ENCODE peak calls at places on chromosomes 4 and X, in nine cellular contexts. E is IMR-90, S is SW480, T is heart right ventricle, O is tibial nerve, C is amniotic stem cell, B is nucleus accumbens, Q is NCI-H2171 treated with DMSO at 0.1 percent for 48 hours, M is fibroblast of mammary gland. A is an unnamed sample.

GRCh38 chrX:9586992-9587392 is 122.1 kb downstream of the TBL1X start:
- DNase-seq in E (no peak), S (no peak), T (peak), O (no peak), C (no peak), B (no peak), Q (no peak), M (no peak), A (no peak)

GRCh38 chr4:31324814-31325213 is 604.6 kb downstream of the PCDH7 start:
- DNase-seq in E (no peak), S (no peak), T (no peak), O (no peak), C (no peak), B (no peak), Q (no peak), M (no peak), A (no peak)

GRCh38 chr4:115159141-115159540 is 45.7 kb upstream of the NDST4 start:
- DNase-seq in E (no peak), S (no peak), T (no peak), O (no peak), C (peak), B (no peak), Q (no peak), M (peak), A (no peak)

GRCh38 chrX:99752776-99753175 is 657.3 kb downstream of the PCDH19 start:
- DNase-seq in E (no peak), S (no peak), T (no peak), O (no peak), C (no peak), B (no peak), Q (no peak), M (no peak), A (no peak)

GRCh38 chr4:56783986-56784385 is 37.5 kb downstream of the SPINK2 start:
- DNase-seq in E (no peak), S (no peak), T (no peak), O (no peak), C (no peak), B (no peak), Q (no peak), M (peak), A (no peak)

GRCh38 chrX:17009856-17010650 is 63.6 kb downstream of the REPS2 start:
- DNase-seq in E (no peak), S (no peak), T (no peak), O (no peak), C (no peak), B (no peak), Q (peak), M (no peak), A (no peak)

GRCh38 chr4:1948892-1949436 is 59.8 kb downstream of the NELFA start:
- DNase-seq in E (no peak), S (no peak), T (no peak), O (no peak), C (no peak), B (no peak), Q (no peak), M (no peak), A (no peak)

GRCh38 chrX:6053126-6053625 is 175.5 kb downstream of the NLGN4X start:
- DNase-seq in E (no peak), S (no peak), T (no peak), O (no peak), C (no peak), B (no peak), Q (peak), M (no peak), A (no peak)

GRCh38 chrX:133698298-133698697 is 283.0 kb upstream of the GPC4 start:
- DNase-seq in E (peak), S (peak), T (no peak), O (no peak), C (peak), B (no peak), Q (no peak), M (peak), A (no peak)

GRCh38 chr4:118086334-118086733 is 52.0 kb downstream of the NDST3 start:
- DNase-seq in E (peak), S (peak), T (no peak), O (no peak), C (no peak), B (peak), Q (no peak), M (peak), A (no peak)

GRCh38 chrX:149267878-149268813 is 237.0 kb downstream of the IDS start:
- DNase-seq in E (no peak), S (no peak), T (no peak), O (no peak), C (no peak), B (no peak), Q (no peak), M (peak), A (no peak)

GRCh38 chr4:95141376-95141775 is 383.6 kb downstream of the BMPR1B start:
- DNase-seq in E (no peak), S (no peak), T (no peak), O (no peak), C (no peak), B (no peak), Q (no peak), M (peak), A (no peak)

GRCh38 chr4:175614880-175615279 is 197.2 kb downstream of the GPM6A start:
- DNase-seq in E (no peak), S (no peak), T (no peak), O (no peak), C (no peak), B (no peak), Q (no peak), M (no peak), A (no peak)

GRCh38 chr4:101948951-101949350 is 158.4 kb downstream of the BANK1 start:
- DNase-seq in E (peak), S (no peak), T (no peak), O (no peak), C (no peak), B (no peak), Q (no peak), M (no peak), A (no peak)

GRCh38 chr4:37858112-37858511 is 31.6 kb downstream of the PGM2 start:
- DNase-seq in E (no peak), S (no peak), T (no peak), O (no peak), C (no peak), B (no peak), Q (no peak), M (no peak), A (no peak)

GRCh38 chr4:186823989-186824388 is 100.3 kb upstream of the FAT1 start:
- DNase-seq in E (peak), S (no peak), T (no peak), O (no peak), C (no peak), B (no peak), Q (no peak), M (no peak), A (no peak)

GRCh38 chrX:72713130-72713529 is 976 bp downstream of the PHKA1 start:
- DNase-seq in E (no peak), S (peak), T (no peak), O (no peak), C (no peak), B (no peak), Q (no peak), M (peak), A (no peak)

GRCh38 chrX:38282044-38282443 is 45.3 kb downstream of the RPGR start:
- DNase-seq in E (no peak), S (no peak), T (peak), O (no peak), C (no peak), B (no peak), Q (no peak), M (peak), A (no peak)

GRCh38 chrX:151776936-151777335 is 42.4 kb downstream of the CNGA2 start:
- DNase-seq in E (no peak), S (no peak), T (no peak), O (no peak), C (no peak), B (no peak), Q (no peak), M (no peak), A (no peak)

GRCh38 chrX:145213504-145213903 is 33.8 kb upstream of the SPANXN1 start:
- DNase-seq in E (no peak), S (peak), T (no peak), O (no peak), C (no peak), B (no peak), Q (no peak), M (peak), A (no peak)

GRCh38 chrX:38649674-38650647 is 88.6 kb downstream of the TSPAN7 start:
- DNase-seq in E (no peak), S (no peak), T (peak), O (no peak), C (no peak), B (no peak), Q (no peak), M (no peak), A (no peak)

GRCh38 chr4:4443821-4444220 is 56.9 kb downstream of the NSG1 start:
- DNase-seq in E (peak), S (no peak), T (no peak), O (no peak), C (no peak), B (no peak), Q (no peak), M (peak), A (no peak)

GRCh38 chr4:34138385-34138784 is 2105.9 kb downstream of the ARAP2 start:
- DNase-seq in E (no peak), S (no peak), T (no peak), O (no peak), C (no peak), B (no peak), Q (no peak), M (no peak), A (no peak)

GRCh38 chrX:70042399-70043371 is 7.1 kb downstream of the AWAT2 start:
- DNase-seq in E (peak), S (no peak), T (no peak), O (no peak), C (no peak), B (no peak), Q (no peak), M (peak), A (no peak)

GRCh38 chr4:7364979-7365378 is 69.8 kb downstream of the PSAPL1 start:
- DNase-seq in E (no peak), S (no peak), T (peak), O (no peak), C (no peak), B (no peak), Q (no peak), M (no peak), A (peak)

GRCh38 chr4:142565771-142566170 is 280.3 kb downstream of the INPP4B start:
- DNase-seq in E (no peak), S (no peak), T (no peak), O (no peak), C (no peak), B (no peak), Q (no peak), M (no peak), A (no peak)